ENCODE peak calls at places on chromosomes 11 and 22, in five cellular contexts. A is HEK293T; X is breast epithelium; K is DND-41; M is stimulated activated CD4-positive, alpha-beta T cell treated with anti-CD3 and anti-CD28 coated beads, Interleukin-15, amount 100 ng/mL, for 1 hour. P is an unnamed sample.

GRCh38 chr11:63667993-63668392 is 3.2 kb downstream of the ATL3 start:
- DNase-seq in A (no peak), K (no peak), M (no peak), X (no peak), P (no peak)

GRCh38 chr22:27461470-27461869 is 340.1 kb downstream of the MN1 start:
- DNase-seq in A (no peak), K (no peak), X (no peak), M (no peak), P (no peak)

GRCh38 chr11:20276661-20277000 is 86.9 kb upstream of the HTATIP2 start:
- DNase-seq in K (no peak), M (no peak), X (no peak), A (no peak), P (no peak)

GRCh38 chr11:65419460-65419772 is 3.2 kb upstream of the NEAT1 start:
- DNase-seq in M (no peak), A (no peak), X (no peak), K (no peak), P (no peak)

GRCh38 chr11:46248270-46249102 is 29.0 kb upstream of the CREB3L1 start:
- DNase-seq in K (no peak), M (no peak), X (no peak), A (no peak), P (no peak)

GRCh38 chr22:45549739-45550138 is 47.1 kb downstream of the FBLN1 start:
- DNase-seq in K (no peak), A (no peak), M (no peak), X (no peak), P (no peak)

GRCh38 chr22:44574057-44574456 is 76.0 kb upstream of the RTL6 start:
- DNase-seq in X (peak), K (no peak), M (no peak), A (no peak), P (no peak)

GRCh38 chr11:86660011-86660595 is 12.3 kb downstream of the ME3 start:
- DNase-seq in M (no peak), K (no peak), X (no peak), A (no peak), P (no peak)

GRCh38 chr11:93622043-93622442 is 39.4 kb upstream of the CEP295 start:
- DNase-seq in X (no peak), K (no peak), M (no peak), A (no peak), P (no peak)

GRCh38 chr11:105192115-105192514 is 52.5 kb upstream of the CARD18 start:
- DNase-seq in K (no peak), A (no peak), X (no peak), M (no peak), P (no peak)

GRCh38 chr22:26513852-26514251 is 1.6 kb upstream of the TFIP11 start:
- DNase-seq in X (no peak), M (no peak), A (no peak), K (no peak), P (no peak)

GRCh38 chr11:117221775-117222517 is 9.9 kb downstream of the PCSK7 start:
- DNase-seq in K (no peak), X (peak), A (no peak), M (no peak), P (no peak)

GRCh38 chr11:84648413-84648812 is 978.7 kb downstream of the DLG2 start:
- DNase-seq in K (no peak), M (no peak), A (no peak), X (no peak), P (no peak)

GRCh38 chr22:36636916-36637315 is 66.6 kb downstream of the CACNG2 start:
- DNase-seq in M (no peak), K (no peak), A (no peak), X (no peak), P (no peak)

GRCh38 chr11:108142304-108142703 is 20.9 kb downstream of the ACAT1 start:
- DNase-seq in K (no peak), X (no peak), A (no peak), M (no peak), P (no peak)

GRCh38 chr11:49432242-49432848 is 223.9 kb upstream of the FOLH1 start:
- DNase-seq in K (no peak), M (no peak), A (no peak), X (no peak), P (no peak)

GRCh38 chr11:88827018-88827676 is 238.6 kb downstream of the GRM5 start:
- DNase-seq in A (no peak), M (no peak), X (no peak), K (no peak), P (no peak)

GRCh38 chr11:64321533-64321932 is 3.6 kb downstream of the PRDX5 start:
- DNase-seq in X (peak), A (no peak), M (no peak), K (no peak), P (no peak)

GRCh38 chr11:22337571-22338464 is at the start of gene SLC17A6:
- DNase-seq in M (no peak), K (peak), A (peak), X (no peak), P (no peak)

GRCh38 chr11:8267831-8268529 is 4.3 kb upstream of the LMO1 start:
- DNase-seq in X (no peak), K (no peak), M (no peak), A (no peak), P (peak)

GRCh38 chr11:46295996-46296519 is 18.6 kb downstream of the CREB3L1 start:
- DNase-seq in K (no peak), X (no peak), M (no peak), A (no peak), P (no peak)

GRCh38 chr22:24803064-24803542 is 2.9 kb upstream of the SGSM1 start:
- DNase-seq in A (peak), X (no peak), M (no peak), K (peak), P (peak)

GRCh38 chr22:36807627-36808026 is 9.2 kb downstream of the PVALB start:
- DNase-seq in X (no peak), A (no peak), K (no peak), M (no peak), P (no peak)

GRCh38 chr11:69418576-69419296 is 62.7 kb upstream of the LINC01488 start:
- DNase-seq in M (no peak), A (no peak), K (no peak), X (no peak), P (no peak)

GRCh38 chr11:6646631-6647281 is 8.9 kb downstream of the DCHS1 start:
- DNase-seq in K (peak), X (no peak), A (no peak), M (no peak), P (peak)

GRCh38 chr22:42662114-42663021 is 13.2 kb upstream of the CYB5R3 start:
- DNase-seq in A (peak), K (peak), M (peak), X (peak), P (peak)

GRCh38 chr11:125315088-125315740 is 150.7 kb downstream of the PKNOX2 start:
- DNase-seq in X (no peak), A (no peak), K (no peak), M (no peak), P (no peak)

GRCh38 chr11:122242731-122243130 is 126.7 kb upstream of the BLID start:
- DNase-seq in A (no peak), X (no peak), M (no peak), K (no peak), P (no peak)

GRCh38 chr11:31761636-31762035 is 49.5 kb downstream of the PAX6 start:
- DNase-seq in K (no peak), X (no peak), M (no peak), A (no peak), P (no peak)

GRCh38 chr22:48711031-48711431 is 1116.6 kb downstream of the BRD1 start:
- DNase-seq in M (no peak), X (no peak), A (no peak), K (no peak), P (no peak)